ENCODE peak calls at places on chromosomes 4 and X, in nine cellular contexts. One of them, this sample, is unnamed.

GRCh38 chrX:32448320-32448719 is 763.0 kb downstream of the DMD start:
- DNase-seq in occipital lobe: no peak
- DNase-seq in neural crest cell: no peak
- DNase-seq in Kasumi-1: peak
- DNase-seq in tibial artery: no peak
- DNase-seq in neuronal stem cell: no peak
- DNase-seq in AG10803: no peak
- DNase-seq in stimulated activated CD4-positive, alpha-beta T cell treated with anti-CD3 and anti-CD28 coated beads, Interleukin-15, amount 100 ng/mL, for 24 hours: no peak
- DNase-seq in activated CD4-positive, alpha-beta T cell treated with anti-CD3 and anti-CD28 coated beads, Interleukin-2, amount 50 U/mL, for 1 hour: no peak
- DNase-seq in this sample: no peak

GRCh38 chrX:63250253-63250868 is 100.8 kb downstream of the SPIN4 start:
- DNase-seq in occipital lobe: no peak
- DNase-seq in neural crest cell: peak
- DNase-seq in Kasumi-1: no peak
- DNase-seq in tibial artery: peak
- DNase-seq in neuronal stem cell: peak
- DNase-seq in AG10803: peak
- DNase-seq in stimulated activated CD4-positive, alpha-beta T cell treated with anti-CD3 and anti-CD28 coated beads, Interleukin-15, amount 100 ng/mL, for 24 hours: peak
- DNase-seq in activated CD4-positive, alpha-beta T cell treated with anti-CD3 and anti-CD28 coated beads, Interleukin-2, amount 50 U/mL, for 1 hour: peak
- DNase-seq in this sample: peak

GRCh38 chrX:101595739-101596419 is 21.9 kb downstream of the ARMCX6 start:
- DNase-seq in occipital lobe: no peak
- DNase-seq in neural crest cell: peak
- DNase-seq in Kasumi-1: peak
- DNase-seq in tibial artery: no peak
- DNase-seq in neuronal stem cell: peak
- DNase-seq in AG10803: peak
- DNase-seq in stimulated activated CD4-positive, alpha-beta T cell treated with anti-CD3 and anti-CD28 coated beads, Interleukin-15, amount 100 ng/mL, for 24 hours: peak
- DNase-seq in activated CD4-positive, alpha-beta T cell treated with anti-CD3 and anti-CD28 coated beads, Interleukin-2, amount 50 U/mL, for 1 hour: peak
- DNase-seq in this sample: no peak

GRCh38 chr4:72006576-72006975 is 25.2 kb upstream of the NPFFR2 start:
- DNase-seq in occipital lobe: no peak
- DNase-seq in neural crest cell: no peak
- DNase-seq in Kasumi-1: no peak
- DNase-seq in tibial artery: no peak
- DNase-seq in neuronal stem cell: no peak
- DNase-seq in AG10803: peak
- DNase-seq in stimulated activated CD4-positive, alpha-beta T cell treated with anti-CD3 and anti-CD28 coated beads, Interleukin-15, amount 100 ng/mL, for 24 hours: no peak
- DNase-seq in activated CD4-positive, alpha-beta T cell treated with anti-CD3 and anti-CD28 coated beads, Interleukin-2, amount 50 U/mL, for 1 hour: no peak
- DNase-seq in this sample: no peak

GRCh38 chr4:142351958-142352357 is 494.1 kb downstream of the INPP4B start:
- DNase-seq in occipital lobe: no peak
- DNase-seq in neural crest cell: no peak
- DNase-seq in Kasumi-1: no peak
- DNase-seq in tibial artery: no peak
- DNase-seq in neuronal stem cell: peak
- DNase-seq in AG10803: no peak
- DNase-seq in stimulated activated CD4-positive, alpha-beta T cell treated with anti-CD3 and anti-CD28 coated beads, Interleukin-15, amount 100 ng/mL, for 24 hours: no peak
- DNase-seq in activated CD4-positive, alpha-beta T cell treated with anti-CD3 and anti-CD28 coated beads, Interleukin-2, amount 50 U/mL, for 1 hour: no peak
- DNase-seq in this sample: no peak

GRCh38 chrX:11540532-11541377 is 125.0 kb downstream of the ARHGAP6 start:
- DNase-seq in occipital lobe: no peak
- DNase-seq in neural crest cell: no peak
- DNase-seq in Kasumi-1: peak
- DNase-seq in tibial artery: no peak
- DNase-seq in neuronal stem cell: no peak
- DNase-seq in AG10803: no peak
- DNase-seq in stimulated activated CD4-positive, alpha-beta T cell treated with anti-CD3 and anti-CD28 coated beads, Interleukin-15, amount 100 ng/mL, for 24 hours: no peak
- DNase-seq in activated CD4-positive, alpha-beta T cell treated with anti-CD3 and anti-CD28 coated beads, Interleukin-2, amount 50 U/mL, for 1 hour: no peak
- DNase-seq in this sample: no peak

GRCh38 chrX:150038977-150039599 is 100.8 kb upstream of the EOLA2 start:
- DNase-seq in occipital lobe: no peak
- DNase-seq in neural crest cell: no peak
- DNase-seq in Kasumi-1: no peak
- DNase-seq in tibial artery: no peak
- DNase-seq in neuronal stem cell: no peak
- DNase-seq in AG10803: peak
- DNase-seq in stimulated activated CD4-positive, alpha-beta T cell treated with anti-CD3 and anti-CD28 coated beads, Interleukin-15, amount 100 ng/mL, for 24 hours: no peak
- DNase-seq in activated CD4-positive, alpha-beta T cell treated with anti-CD3 and anti-CD28 coated beads, Interleukin-2, amount 50 U/mL, for 1 hour: no peak
- DNase-seq in this sample: no peak

GRCh38 chr4:145388043-145388442 is 93.6 kb upstream of the SMAD1 start:
- DNase-seq in occipital lobe: no peak
- DNase-seq in neural crest cell: no peak
- DNase-seq in Kasumi-1: no peak
- DNase-seq in tibial artery: no peak
- DNase-seq in neuronal stem cell: no peak
- DNase-seq in AG10803: no peak
- DNase-seq in stimulated activated CD4-positive, alpha-beta T cell treated with anti-CD3 and anti-CD28 coated beads, Interleukin-15, amount 100 ng/mL, for 24 hours: no peak
- DNase-seq in activated CD4-positive, alpha-beta T cell treated with anti-CD3 and anti-CD28 coated beads, Interleukin-2, amount 50 U/mL, for 1 hour: no peak
- DNase-seq in this sample: no peak

GRCh38 chr4:119785963-119786362 is 157.4 kb upstream of the PDE5A start:
- DNase-seq in occipital lobe: no peak
- DNase-seq in neural crest cell: no peak
- DNase-seq in Kasumi-1: no peak
- DNase-seq in tibial artery: no peak
- DNase-seq in neuronal stem cell: no peak
- DNase-seq in AG10803: peak
- DNase-seq in stimulated activated CD4-positive, alpha-beta T cell treated with anti-CD3 and anti-CD28 coated beads, Interleukin-15, amount 100 ng/mL, for 24 hours: no peak
- DNase-seq in activated CD4-positive, alpha-beta T cell treated with anti-CD3 and anti-CD28 coated beads, Interleukin-2, amount 50 U/mL, for 1 hour: no peak
- DNase-seq in this sample: no peak

GRCh38 chr4:2365054-2365912 is 53.2 kb downstream of the ZFYVE28 start:
- DNase-seq in occipital lobe: no peak
- DNase-seq in neural crest cell: no peak
- DNase-seq in Kasumi-1: no peak
- DNase-seq in tibial artery: no peak
- DNase-seq in neuronal stem cell: no peak
- DNase-seq in AG10803: no peak
- DNase-seq in stimulated activated CD4-positive, alpha-beta T cell treated with anti-CD3 and anti-CD28 coated beads, Interleukin-15, amount 100 ng/mL, for 24 hours: no peak
- DNase-seq in activated CD4-positive, alpha-beta T cell treated with anti-CD3 and anti-CD28 coated beads, Interleukin-2, amount 50 U/mL, for 1 hour: no peak
- DNase-seq in this sample: no peak

GRCh38 chrX:38000706-38001105 is 5.6 kb upstream of the SYTL5 start:
- DNase-seq in occipital lobe: no peak
- DNase-seq in neural crest cell: no peak
- DNase-seq in Kasumi-1: no peak
- DNase-seq in tibial artery: no peak
- DNase-seq in neuronal stem cell: no peak
- DNase-seq in AG10803: no peak
- DNase-seq in stimulated activated CD4-positive, alpha-beta T cell treated with anti-CD3 and anti-CD28 coated beads, Interleukin-15, amount 100 ng/mL, for 24 hours: no peak
- DNase-seq in activated CD4-positive, alpha-beta T cell treated with anti-CD3 and anti-CD28 coated beads, Interleukin-2, amount 50 U/mL, for 1 hour: no peak
- DNase-seq in this sample: no peak

GRCh38 chrX:68832101-68832416 is 3.2 kb downstream of the EFNB1 start:
- DNase-seq in occipital lobe: no peak
- DNase-seq in neural crest cell: no peak
- DNase-seq in Kasumi-1: peak
- DNase-seq in tibial artery: peak
- DNase-seq in neuronal stem cell: no peak
- DNase-seq in AG10803: peak
- DNase-seq in stimulated activated CD4-positive, alpha-beta T cell treated with anti-CD3 and anti-CD28 coated beads, Interleukin-15, amount 100 ng/mL, for 24 hours: peak
- DNase-seq in activated CD4-positive, alpha-beta T cell treated with anti-CD3 and anti-CD28 coated beads, Interleukin-2, amount 50 U/mL, for 1 hour: peak
- DNase-seq in this sample: no peak

GRCh38 chrX:94400488-94400887 is 726.5 kb downstream of the FAM133A start:
- DNase-seq in occipital lobe: no peak
- DNase-seq in neural crest cell: no peak
- DNase-seq in Kasumi-1: no peak
- DNase-seq in tibial artery: no peak
- DNase-seq in neuronal stem cell: no peak
- DNase-seq in AG10803: no peak
- DNase-seq in stimulated activated CD4-positive, alpha-beta T cell treated with anti-CD3 and anti-CD28 coated beads, Interleukin-15, amount 100 ng/mL, for 24 hours: no peak
- DNase-seq in activated CD4-positive, alpha-beta T cell treated with anti-CD3 and anti-CD28 coated beads, Interleukin-2, amount 50 U/mL, for 1 hour: no peak
- DNase-seq in this sample: no peak

GRCh38 chrX:41561045-41561444 is 113.9 kb downstream of the NYX start:
- DNase-seq in occipital lobe: no peak
- DNase-seq in neural crest cell: no peak
- DNase-seq in Kasumi-1: peak
- DNase-seq in tibial artery: peak
- DNase-seq in neuronal stem cell: no peak
- DNase-seq in AG10803: peak
- DNase-seq in stimulated activated CD4-positive, alpha-beta T cell treated with anti-CD3 and anti-CD28 coated beads, Interleukin-15, amount 100 ng/mL, for 24 hours: peak
- DNase-seq in activated CD4-positive, alpha-beta T cell treated with anti-CD3 and anti-CD28 coated beads, Interleukin-2, amount 50 U/mL, for 1 hour: peak
- DNase-seq in this sample: peak

GRCh38 chrX:136250191-136251041 is 784 bp downstream of the MAP7D3 start:
- DNase-seq in occipital lobe: no peak
- DNase-seq in neural crest cell: no peak
- DNase-seq in Kasumi-1: no peak
- DNase-seq in tibial artery: no peak
- DNase-seq in neuronal stem cell: no peak
- DNase-seq in AG10803: no peak
- DNase-seq in stimulated activated CD4-positive, alpha-beta T cell treated with anti-CD3 and anti-CD28 coated beads, Interleukin-15, amount 100 ng/mL, for 24 hours: peak
- DNase-seq in activated CD4-positive, alpha-beta T cell treated with anti-CD3 and anti-CD28 coated beads, Interleukin-2, amount 50 U/mL, for 1 hour: peak
- DNase-seq in this sample: no peak

GRCh38 chr4:120266602-120267001 is 200.0 kb upstream of the MAD2L1 start:
- DNase-seq in occipital lobe: no peak
- DNase-seq in neural crest cell: no peak
- DNase-seq in Kasumi-1: no peak
- DNase-seq in tibial artery: no peak
- DNase-seq in neuronal stem cell: no peak
- DNase-seq in AG10803: no peak
- DNase-seq in stimulated activated CD4-positive, alpha-beta T cell treated with anti-CD3 and anti-CD28 coated beads, Interleukin-15, amount 100 ng/mL, for 24 hours: no peak
- DNase-seq in activated CD4-positive, alpha-beta T cell treated with anti-CD3 and anti-CD28 coated beads, Interleukin-2, amount 50 U/mL, for 1 hour: no peak
- DNase-seq in this sample: no peak

GRCh38 chr4:1299301-1299860 is 9.7 kb downstream of the MAEA start:
- DNase-seq in occipital lobe: no peak
- DNase-seq in neural crest cell: no peak
- DNase-seq in Kasumi-1: no peak
- DNase-seq in tibial artery: no peak
- DNase-seq in neuronal stem cell: no peak
- DNase-seq in AG10803: no peak
- DNase-seq in stimulated activated CD4-positive, alpha-beta T cell treated with anti-CD3 and anti-CD28 coated beads, Interleukin-15, amount 100 ng/mL, for 24 hours: no peak
- DNase-seq in activated CD4-positive, alpha-beta T cell treated with anti-CD3 and anti-CD28 coated beads, Interleukin-2, amount 50 U/mL, for 1 hour: no peak
- DNase-seq in this sample: no peak

GRCh38 chr4:11341337-11342043 is 87.2 kb downstream of the HS3ST1 start:
- DNase-seq in occipital lobe: no peak
- DNase-seq in neural crest cell: no peak
- DNase-seq in Kasumi-1: no peak
- DNase-seq in tibial artery: no peak
- DNase-seq in neuronal stem cell: no peak
- DNase-seq in AG10803: no peak
- DNase-seq in stimulated activated CD4-positive, alpha-beta T cell treated with anti-CD3 and anti-CD28 coated beads, Interleukin-15, amount 100 ng/mL, for 24 hours: no peak
- DNase-seq in activated CD4-positive, alpha-beta T cell treated with anti-CD3 and anti-CD28 coated beads, Interleukin-2, amount 50 U/mL, for 1 hour: no peak
- DNase-seq in this sample: no peak

GRCh38 chr4:139279723-139280620 is at the start of gene MGARP:
- DNase-seq in occipital lobe: peak
- DNase-seq in neural crest cell: peak
- DNase-seq in Kasumi-1: no peak
- DNase-seq in tibial artery: peak
- DNase-seq in neuronal stem cell: peak
- DNase-seq in AG10803: no peak
- DNase-seq in stimulated activated CD4-positive, alpha-beta T cell treated with anti-CD3 and anti-CD28 coated beads, Interleukin-15, amount 100 ng/mL, for 24 hours: peak
- DNase-seq in activated CD4-positive, alpha-beta T cell treated with anti-CD3 and anti-CD28 coated beads, Interleukin-2, amount 50 U/mL, for 1 hour: peak
- DNase-seq in this sample: no peak

GRCh38 chrX:150502979-150503897 is 65.2 kb upstream of the MTM1 start:
- DNase-seq in occipital lobe: no peak
- DNase-seq in neural crest cell: no peak
- DNase-seq in Kasumi-1: no peak
- DNase-seq in tibial artery: no peak
- DNase-seq in neuronal stem cell: no peak
- DNase-seq in AG10803: no peak
- DNase-seq in stimulated activated CD4-positive, alpha-beta T cell treated with anti-CD3 and anti-CD28 coated beads, Interleukin-15, amount 100 ng/mL, for 24 hours: no peak
- DNase-seq in activated CD4-positive, alpha-beta T cell treated with anti-CD3 and anti-CD28 coated beads, Interleukin-2, amount 50 U/mL, for 1 hour: no peak
- DNase-seq in this sample: no peak

GRCh38 chrX:8815460-8816065 is 14.4 kb upstream of the FAM9A start:
- DNase-seq in occipital lobe: no peak
- DNase-seq in neural crest cell: peak
- DNase-seq in Kasumi-1: peak
- DNase-seq in tibial artery: no peak
- DNase-seq in neuronal stem cell: peak
- DNase-seq in AG10803: peak
- DNase-seq in stimulated activated CD4-positive, alpha-beta T cell treated with anti-CD3 and anti-CD28 coated beads, Interleukin-15, amount 100 ng/mL, for 24 hours: peak
- DNase-seq in activated CD4-positive, alpha-beta T cell treated with anti-CD3 and anti-CD28 coated beads, Interleukin-2, amount 50 U/mL, for 1 hour: no peak
- DNase-seq in this sample: no peak

GRCh38 chrX:2507904-2508630 is 7.3 kb upstream of the DHRSX start:
- DNase-seq in occipital lobe: no peak
- DNase-seq in neural crest cell: no peak
- DNase-seq in Kasumi-1: no peak
- DNase-seq in tibial artery: no peak
- DNase-seq in neuronal stem cell: no peak
- DNase-seq in AG10803: no peak
- DNase-seq in stimulated activated CD4-positive, alpha-beta T cell treated with anti-CD3 and anti-CD28 coated beads, Interleukin-15, amount 100 ng/mL, for 24 hours: no peak
- DNase-seq in activated CD4-positive, alpha-beta T cell treated with anti-CD3 and anti-CD28 coated beads, Interleukin-2, amount 50 U/mL, for 1 hour: no peak
- DNase-seq in this sample: no peak

GRCh38 chr4:37661643-37662221 is 24.4 kb downstream of the RELL1 start:
- DNase-seq in occipital lobe: no peak
- DNase-seq in neural crest cell: no peak
- DNase-seq in Kasumi-1: peak
- DNase-seq in tibial artery: no peak
- DNase-seq in neuronal stem cell: no peak
- DNase-seq in AG10803: peak
- DNase-seq in stimulated activated CD4-positive, alpha-beta T cell treated with anti-CD3 and anti-CD28 coated beads, Interleukin-15, amount 100 ng/mL, for 24 hours: no peak
- DNase-seq in activated CD4-positive, alpha-beta T cell treated with anti-CD3 and anti-CD28 coated beads, Interleukin-2, amount 50 U/mL, for 1 hour: no peak
- DNase-seq in this sample: no peak

GRCh38 chrX:48697182-48697727 is 721 bp downstream of the SUV39H1 start:
- DNase-seq in occipital lobe: no peak
- DNase-seq in neural crest cell: no peak
- DNase-seq in Kasumi-1: no peak
- DNase-seq in tibial artery: no peak
- DNase-seq in neuronal stem cell: no peak
- DNase-seq in AG10803: no peak
- DNase-seq in stimulated activated CD4-positive, alpha-beta T cell treated with anti-CD3 and anti-CD28 coated beads, Interleukin-15, amount 100 ng/mL, for 24 hours: no peak
- DNase-seq in activated CD4-positive, alpha-beta T cell treated with anti-CD3 and anti-CD28 coated beads, Interleukin-2, amount 50 U/mL, for 1 hour: no peak
- DNase-seq in this sample: no peak

GRCh38 chrX:118736394-118737010 is 9.1 kb downstream of the IL13RA1 start:
- DNase-seq in occipital lobe: no peak
- DNase-seq in neural crest cell: no peak
- DNase-seq in Kasumi-1: no peak
- DNase-seq in tibial artery: no peak
- DNase-seq in neuronal stem cell: no peak
- DNase-seq in AG10803: no peak
- DNase-seq in stimulated activated CD4-positive, alpha-beta T cell treated with anti-CD3 and anti-CD28 coated beads, Interleukin-15, amount 100 ng/mL, for 24 hours: no peak
- DNase-seq in activated CD4-positive, alpha-beta T cell treated with anti-CD3 and anti-CD28 coated beads, Interleukin-2, amount 50 U/mL, for 1 hour: no peak
- DNase-seq in this sample: no peak

GRCh38 chrX:97806238-97806637 is 922.5 kb downstream of the RPA4 start:
- DNase-seq in occipital lobe: no peak
- DNase-seq in neural crest cell: no peak
- DNase-seq in Kasumi-1: no peak
- DNase-seq in tibial artery: no peak
- DNase-seq in neuronal stem cell: no peak
- DNase-seq in AG10803: peak
- DNase-seq in stimulated activated CD4-positive, alpha-beta T cell treated with anti-CD3 and anti-CD28 coated beads, Interleukin-15, amount 100 ng/mL, for 24 hours: no peak
- DNase-seq in activated CD4-positive, alpha-beta T cell treated with anti-CD3 and anti-CD28 coated beads, Interleukin-2, amount 50 U/mL, for 1 hour: no peak
- DNase-seq in this sample: no peak

GRCh38 chr4:106690487-106690886 is 321.9 kb upstream of the GIMD1 start:
- DNase-seq in occipital lobe: no peak
- DNase-seq in neural crest cell: no peak
- DNase-seq in Kasumi-1: peak
- DNase-seq in tibial artery: no peak
- DNase-seq in neuronal stem cell: no peak
- DNase-seq in AG10803: peak
- DNase-seq in stimulated activated CD4-positive, alpha-beta T cell treated with anti-CD3 and anti-CD28 coated beads, Interleukin-15, amount 100 ng/mL, for 24 hours: no peak
- DNase-seq in activated CD4-positive, alpha-beta T cell treated with anti-CD3 and anti-CD28 coated beads, Interleukin-2, amount 50 U/mL, for 1 hour: no peak
- DNase-seq in this sample: peak

GRCh38 chrX:152925835-152926234 is 28.0 kb downstream of the ZNF185 start:
- DNase-seq in occipital lobe: no peak
- DNase-seq in neural crest cell: no peak
- DNase-seq in Kasumi-1: no peak
- DNase-seq in tibial artery: no peak
- DNase-seq in neuronal stem cell: no peak
- DNase-seq in AG10803: no peak
- DNase-seq in stimulated activated CD4-positive, alpha-beta T cell treated with anti-CD3 and anti-CD28 coated beads, Interleukin-15, amount 100 ng/mL, for 24 hours: no peak
- DNase-seq in activated CD4-positive, alpha-beta T cell treated with anti-CD3 and anti-CD28 coated beads, Interleukin-2, amount 50 U/mL, for 1 hour: no peak
- DNase-seq in this sample: no peak

GRCh38 chr4:147638942-147639341 is 21.7 kb downstream of the TMEM184C start:
- DNase-seq in occipital lobe: no peak
- DNase-seq in neural crest cell: no peak
- DNase-seq in Kasumi-1: no peak
- DNase-seq in tibial artery: no peak
- DNase-seq in neuronal stem cell: no peak
- DNase-seq in AG10803: peak
- DNase-seq in stimulated activated CD4-positive, alpha-beta T cell treated with anti-CD3 and anti-CD28 coated beads, Interleukin-15, amount 100 ng/mL, for 24 hours: no peak
- DNase-seq in activated CD4-positive, alpha-beta T cell treated with anti-CD3 and anti-CD28 coated beads, Interleukin-2, amount 50 U/mL, for 1 hour: no peak
- DNase-seq in this sample: no peak

GRCh38 chr4:108519911-108520310 is 100.5 kb upstream of the RPL34 start:
- DNase-seq in occipital lobe: no peak
- DNase-seq in neural crest cell: no peak
- DNase-seq in Kasumi-1: no peak
- DNase-seq in tibial artery: no peak
- DNase-seq in neuronal stem cell: no peak
- DNase-seq in AG10803: no peak
- DNase-seq in stimulated activated CD4-positive, alpha-beta T cell treated with anti-CD3 and anti-CD28 coated beads, Interleukin-15, amount 100 ng/mL, for 24 hours: no peak
- DNase-seq in activated CD4-positive, alpha-beta T cell treated with anti-CD3 and anti-CD28 coated beads, Interleukin-2, amount 50 U/mL, for 1 hour: no peak
- DNase-seq in this sample: no peak

GRCh38 chrX:154516655-154517100 is 646 bp upstream of the FAM3A start:
- DNase-seq in occipital lobe: no peak
- DNase-seq in neural crest cell: no peak
- DNase-seq in Kasumi-1: no peak
- DNase-seq in tibial artery: peak
- DNase-seq in neuronal stem cell: no peak
- DNase-seq in AG10803: peak
- DNase-seq in stimulated activated CD4-positive, alpha-beta T cell treated with anti-CD3 and anti-CD28 coated beads, Interleukin-15, amount 100 ng/mL, for 24 hours: no peak
- DNase-seq in activated CD4-positive, alpha-beta T cell treated with anti-CD3 and anti-CD28 coated beads, Interleukin-2, amount 50 U/mL, for 1 hour: no peak
- DNase-seq in this sample: no peak

This sample was measured in AG04449.